ENCODE peak calls at places on chromosomes 2 and 18, in ten cellular contexts. One of them, this sample, is unnamed.
A peak's percentile ranks its signal among the peaks of the same experiment; 100 is the strongest.

GRCh38 chr2:159410276-159410675 is 123.8 kb upstream of the WDSUB1 start:
- DNase-seq in RWPE1: no peak
- DNase-seq in tibial artery: no peak
- DNase-seq in left ventricle myocardium inferior: no peak
- DNase-seq in psoas muscle: no peak
- DNase-seq in tibial nerve: no peak
- DNase-seq in CD4-positive, alpha-beta T cell: no peak
- DNase-seq in body of pancreas: no peak
- DNase-seq in HL-60: no peak
- DNase-seq in PC-9: no peak
- DNase-seq in this sample: no peak

GRCh38 chr2:132645943-132646804 is 23.8 kb downstream of the LYPD1 start:
- DNase-seq in RWPE1: no peak
- DNase-seq in HL-60: peak; percentile 82
- DNase-seq in left ventricle myocardium inferior: no peak
- DNase-seq in CD4-positive, alpha-beta T cell: no peak
- DNase-seq in PC-9: no peak
- DNase-seq in tibial nerve: no peak
- DNase-seq in psoas muscle: no peak
- DNase-seq in body of pancreas: no peak
- DNase-seq in tibial artery: no peak
- DNase-seq in this sample: no peak

GRCh38 chr2:3533836-3534235 is 14.5 kb upstream of the ADI1 start:
- DNase-seq in RWPE1: no peak
- DNase-seq in body of pancreas: no peak
- DNase-seq in tibial artery: no peak
- DNase-seq in tibial nerve: no peak
- DNase-seq in psoas muscle: no peak
- DNase-seq in CD4-positive, alpha-beta T cell: no peak
- DNase-seq in HL-60: no peak
- DNase-seq in left ventricle myocardium inferior: no peak
- DNase-seq in PC-9: no peak
- DNase-seq in this sample: no peak

GRCh38 chr2:127413200-127413599 is 5.0 kb upstream of the PROC start:
- DNase-seq in tibial nerve: no peak
- DNase-seq in PC-9: no peak
- DNase-seq in RWPE1: no peak
- DNase-seq in CD4-positive, alpha-beta T cell: no peak
- DNase-seq in psoas muscle: no peak
- DNase-seq in body of pancreas: no peak
- DNase-seq in HL-60: no peak
- DNase-seq in tibial artery: no peak
- DNase-seq in left ventricle myocardium inferior: no peak
- DNase-seq in this sample: no peak

GRCh38 chr2:120264995-120265394 is 12.3 kb downstream of the RALB start:
- DNase-seq in psoas muscle: no peak
- DNase-seq in tibial nerve: no peak
- DNase-seq in PC-9: no peak
- DNase-seq in HL-60: peak; percentile 65
- DNase-seq in RWPE1: no peak
- DNase-seq in left ventricle myocardium inferior: no peak
- DNase-seq in body of pancreas: no peak
- DNase-seq in CD4-positive, alpha-beta T cell: no peak
- DNase-seq in tibial artery: no peak
- DNase-seq in this sample: no peak

GRCh38 chr2:137913169-137913568 is 51.1 kb upstream of the HNMT start:
- DNase-seq in psoas muscle: no peak
- DNase-seq in tibial artery: no peak
- DNase-seq in HL-60: no peak
- DNase-seq in body of pancreas: no peak
- DNase-seq in left ventricle myocardium inferior: no peak
- DNase-seq in CD4-positive, alpha-beta T cell: no peak
- DNase-seq in RWPE1: no peak
- DNase-seq in tibial nerve: no peak
- DNase-seq in PC-9: no peak
- DNase-seq in this sample: no peak

GRCh38 chr18:48412339-48412929 is 3.3 kb upstream of the ZBTB7C start:
- DNase-seq in CD4-positive, alpha-beta T cell: no peak
- DNase-seq in tibial artery: no peak
- DNase-seq in RWPE1: no peak
- DNase-seq in left ventricle myocardium inferior: no peak
- DNase-seq in tibial nerve: no peak
- DNase-seq in body of pancreas: no peak
- DNase-seq in HL-60: peak; percentile 42
- DNase-seq in PC-9: peak; percentile 61
- DNase-seq in psoas muscle: no peak
- DNase-seq in this sample: peak; percentile 64

GRCh38 chr2:240701736-240702639 is 10.3 kb downstream of the AQP12A start:
- DNase-seq in psoas muscle: no peak
- DNase-seq in tibial nerve: no peak
- DNase-seq in tibial artery: peak; percentile 17
- DNase-seq in PC-9: no peak
- DNase-seq in body of pancreas: peak; percentile 11
- DNase-seq in HL-60: no peak
- DNase-seq in RWPE1: no peak
- DNase-seq in CD4-positive, alpha-beta T cell: no peak
- DNase-seq in left ventricle myocardium inferior: peak; percentile 7
- DNase-seq in this sample: no peak

GRCh38 chr18:23934863-23935262 is 79.7 kb upstream of the TTC39C start:
- DNase-seq in PC-9: no peak
- DNase-seq in tibial nerve: no peak
- DNase-seq in CD4-positive, alpha-beta T cell: no peak
- DNase-seq in body of pancreas: no peak
- DNase-seq in left ventricle myocardium inferior: no peak
- DNase-seq in tibial artery: no peak
- DNase-seq in RWPE1: no peak
- DNase-seq in psoas muscle: no peak
- DNase-seq in HL-60: no peak
- DNase-seq in this sample: no peak

GRCh38 chr2:162092656-162093556 is 18.9 kb upstream of the DPP4 start:
- DNase-seq in tibial artery: peak; percentile 61
- DNase-seq in body of pancreas: no peak
- DNase-seq in HL-60: no peak
- DNase-seq in psoas muscle: peak; percentile 63
- DNase-seq in RWPE1: peak; percentile 86
- DNase-seq in PC-9: peak; percentile 46
- DNase-seq in CD4-positive, alpha-beta T cell: no peak
- DNase-seq in left ventricle myocardium inferior: peak; percentile 48
- DNase-seq in tibial nerve: no peak
- DNase-seq in this sample: no peak

GRCh38 chr2:176104338-176105077 is 2.6 kb upstream of the HOXD11 start:
- DNase-seq in PC-9: no peak
- DNase-seq in tibial artery: no peak
- DNase-seq in CD4-positive, alpha-beta T cell: no peak
- DNase-seq in RWPE1: no peak
- DNase-seq in HL-60: no peak
- DNase-seq in left ventricle myocardium inferior: no peak
- DNase-seq in tibial nerve: no peak
- DNase-seq in psoas muscle: no peak
- DNase-seq in body of pancreas: no peak
- DNase-seq in this sample: no peak

GRCh38 chr18:13287372-13287771 is 68.8 kb downstream of the LDLRAD4 start:
- DNase-seq in psoas muscle: no peak
- DNase-seq in RWPE1: no peak
- DNase-seq in left ventricle myocardium inferior: no peak
- DNase-seq in PC-9: no peak
- DNase-seq in CD4-positive, alpha-beta T cell: no peak
- DNase-seq in HL-60: no peak
- DNase-seq in body of pancreas: no peak
- DNase-seq in tibial artery: no peak
- DNase-seq in tibial nerve: no peak
- DNase-seq in this sample: no peak

GRCh38 chr2:191222952-191223351 is 22.3 kb upstream of the MYO1B start:
- DNase-seq in CD4-positive, alpha-beta T cell: no peak
- DNase-seq in body of pancreas: no peak
- DNase-seq in RWPE1: no peak
- DNase-seq in tibial nerve: no peak
- DNase-seq in HL-60: no peak
- DNase-seq in psoas muscle: no peak
- DNase-seq in PC-9: no peak
- DNase-seq in left ventricle myocardium inferior: no peak
- DNase-seq in tibial artery: no peak
- DNase-seq in this sample: no peak

GRCh38 chr2:233247116-233247515 is 4.4 kb upstream of the ATG16L1 start:
- DNase-seq in PC-9: peak; percentile 59
- DNase-seq in body of pancreas: no peak
- DNase-seq in RWPE1: no peak
- DNase-seq in psoas muscle: no peak
- DNase-seq in left ventricle myocardium inferior: no peak
- DNase-seq in HL-60: no peak
- DNase-seq in tibial nerve: no peak
- DNase-seq in tibial artery: no peak
- DNase-seq in CD4-positive, alpha-beta T cell: no peak
- DNase-seq in this sample: no peak

GRCh38 chr2:3467654-3468053 is 51.7 kb downstream of the ADI1 start:
- DNase-seq in tibial artery: no peak
- DNase-seq in HL-60: no peak
- DNase-seq in CD4-positive, alpha-beta T cell: no peak
- DNase-seq in psoas muscle: peak; percentile 21
- DNase-seq in tibial nerve: no peak
- DNase-seq in RWPE1: no peak
- DNase-seq in left ventricle myocardium inferior: no peak
- DNase-seq in PC-9: no peak
- DNase-seq in body of pancreas: no peak
- DNase-seq in this sample: no peak

GRCh38 chr2:213147550-213147949 is 3.9 kb downstream of the IKZF2 start:
- DNase-seq in HL-60: no peak
- DNase-seq in left ventricle myocardium inferior: no peak
- DNase-seq in tibial nerve: no peak
- DNase-seq in CD4-positive, alpha-beta T cell: no peak
- DNase-seq in body of pancreas: no peak
- DNase-seq in RWPE1: no peak
- DNase-seq in psoas muscle: no peak
- DNase-seq in PC-9: no peak
- DNase-seq in tibial artery: no peak
- DNase-seq in this sample: no peak

GRCh38 chr2:213149949-213150314 is 1.5 kb downstream of the IKZF2 start:
- DNase-seq in CD4-positive, alpha-beta T cell: no peak
- DNase-seq in tibial artery: no peak
- DNase-seq in RWPE1: no peak
- DNase-seq in psoas muscle: no peak
- DNase-seq in PC-9: no peak
- DNase-seq in tibial nerve: no peak
- DNase-seq in HL-60: no peak
- DNase-seq in body of pancreas: no peak
- DNase-seq in left ventricle myocardium inferior: no peak
- DNase-seq in this sample: no peak

GRCh38 chr2:213148572-213149331 is 2.7 kb downstream of the IKZF2 start:
- DNase-seq in left ventricle myocardium inferior: no peak
- DNase-seq in HL-60: no peak
- DNase-seq in tibial nerve: no peak
- DNase-seq in body of pancreas: no peak
- DNase-seq in PC-9: no peak
- DNase-seq in psoas muscle: no peak
- DNase-seq in RWPE1: no peak
- DNase-seq in tibial artery: no peak
- DNase-seq in CD4-positive, alpha-beta T cell: no peak
- DNase-seq in this sample: no peak

GRCh38 chr2:213150315-213150951 is 979 bp downstream of the IKZF2 start:
- DNase-seq in tibial nerve: peak; percentile 36
- DNase-seq in tibial artery: peak; percentile 27
- DNase-seq in body of pancreas: no peak
- DNase-seq in HL-60: no peak
- DNase-seq in PC-9: peak; percentile 90
- DNase-seq in CD4-positive, alpha-beta T cell: no peak
- DNase-seq in left ventricle myocardium inferior: peak; percentile 13
- DNase-seq in RWPE1: peak; percentile 35
- DNase-seq in psoas muscle: peak; percentile 35
- DNase-seq in this sample: peak; percentile 11

GRCh38 chr2:213149332-213149875 is 2.0 kb downstream of the IKZF2 start:
- DNase-seq in PC-9: no peak
- DNase-seq in body of pancreas: no peak
- DNase-seq in left ventricle myocardium inferior: no peak
- DNase-seq in RWPE1: no peak
- DNase-seq in CD4-positive, alpha-beta T cell: no peak
- DNase-seq in psoas muscle: no peak
- DNase-seq in tibial nerve: no peak
- DNase-seq in HL-60: no peak
- DNase-seq in tibial artery: no peak
- DNase-seq in this sample: no peak
- H3K27ac ChIP-seq in PC-9: peak overlapping the region; percentile 86
- H3K27ac ChIP-seq in body of pancreas: peak overlapping the region; percentile 98
- H3K27ac ChIP-seq in left ventricle myocardium inferior: peak overlapping the region; percentile 95
- H3K27ac ChIP-seq in RWPE1: no peak overlapping the region
- H3K27ac ChIP-seq in CD4-positive, alpha-beta T cell: no peak overlapping the region
- H3K27ac ChIP-seq in psoas muscle: peak overlapping the region; percentile 96
- H3K27ac ChIP-seq in tibial nerve: peak overlapping the region; percentile 98
- H3K27ac ChIP-seq in HL-60: peak overlapping the region; percentile 18
- H3K27ac ChIP-seq in tibial artery: peak overlapping the region; percentile 96
- H3K27ac ChIP-seq in this sample: no peak overlapping the region

GRCh38 chr2:37343537-37344434 is 644 bp upstream of the QPCT start:
- DNase-seq in psoas muscle: no peak
- DNase-seq in HL-60: no peak
- DNase-seq in body of pancreas: no peak
- DNase-seq in RWPE1: peak; percentile 31
- DNase-seq in left ventricle myocardium inferior: no peak
- DNase-seq in PC-9: no peak
- DNase-seq in CD4-positive, alpha-beta T cell: no peak
- DNase-seq in tibial nerve: no peak
- DNase-seq in tibial artery: no peak
- DNase-seq in this sample: no peak
- TF ChIP-seq CTCF in psoas muscle: peak; percentile 32
- TF ChIP-seq CTCF in HL-60: no peak
- TF ChIP-seq CTCF in body of pancreas: no peak
- TF ChIP-seq CTCF in RWPE1: no peak
- TF ChIP-seq CTCF in left ventricle myocardium inferior: peak; percentile 49
- TF ChIP-seq CTCF in PC-9: peak; percentile 38
- TF ChIP-seq CTCF in CD4-positive, alpha-beta T cell: no peak
- TF ChIP-seq CTCF in tibial nerve: peak; percentile 21
- TF ChIP-seq CTCF in tibial artery: no peak
- TF ChIP-seq CTCF in this sample: peak; percentile 22

GRCh38 chr2:98709530-98709929 is 21.4 kb downstream of the MGAT4A start:
- DNase-seq in tibial artery: no peak
- DNase-seq in left ventricle myocardium inferior: no peak
- DNase-seq in tibial nerve: no peak
- DNase-seq in CD4-positive, alpha-beta T cell: no peak
- DNase-seq in PC-9: no peak
- DNase-seq in RWPE1: no peak
- DNase-seq in psoas muscle: no peak
- DNase-seq in HL-60: no peak
- DNase-seq in body of pancreas: peak; percentile 63
- DNase-seq in this sample: no peak
- H3K27ac ChIP-seq in tibial artery: no peak overlapping the region
- H3K27ac ChIP-seq in left ventricle myocardium inferior: peak overlapping the region; percentile 64
- H3K27ac ChIP-seq in tibial nerve: no peak overlapping the region
- H3K27ac ChIP-seq in CD4-positive, alpha-beta T cell: no peak overlapping the region
- H3K27ac ChIP-seq in PC-9: no peak overlapping the region
- H3K27ac ChIP-seq in RWPE1: no peak overlapping the region
- H3K27ac ChIP-seq in psoas muscle: no peak overlapping the region
- H3K27ac ChIP-seq in HL-60: peak overlapping the region; percentile 10
- H3K27ac ChIP-seq in body of pancreas: peak overlapping the region; percentile 54
- H3K27ac ChIP-seq in this sample: no peak overlapping the region

DNA sequence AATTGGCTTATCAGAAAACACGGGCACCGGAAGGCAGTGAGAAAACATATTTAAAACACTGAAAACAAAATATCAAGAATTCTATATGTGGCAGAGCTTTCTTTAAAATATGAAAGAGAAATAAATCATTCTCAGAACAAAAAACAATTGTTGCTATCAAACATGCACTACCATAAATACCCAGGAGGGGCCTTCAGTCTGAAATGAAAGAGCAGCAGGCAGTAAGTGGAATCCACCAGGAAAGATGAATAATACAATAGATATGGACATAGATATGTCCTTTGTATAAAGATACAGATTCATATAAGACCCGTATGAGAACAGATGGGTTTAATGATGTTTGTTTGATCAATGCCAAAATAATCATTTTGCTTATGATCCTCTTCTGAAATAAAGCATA is 142.0 kb downstream of the TMEM18 start:
- DNase-seq in HL-60: no peak
- DNase-seq in PC-9: no peak
- DNase-seq in body of pancreas: no peak
- DNase-seq in tibial nerve: no peak
- DNase-seq in psoas muscle: no peak
- DNase-seq in CD4-positive, alpha-beta T cell: no peak
- DNase-seq in RWPE1: peak; percentile 36
- DNase-seq in tibial artery: no peak
- DNase-seq in left ventricle myocardium inferior: no peak
- DNase-seq in this sample: no peak
- TF ChIP-seq CTCF in HL-60: no peak
- TF ChIP-seq CTCF in PC-9: peak; percentile 68
- TF ChIP-seq CTCF in body of pancreas: no peak
- TF ChIP-seq CTCF in tibial nerve: no peak
- TF ChIP-seq CTCF in psoas muscle: no peak
- TF ChIP-seq CTCF in CD4-positive, alpha-beta T cell: no peak
- TF ChIP-seq CTCF in RWPE1: no peak
- TF ChIP-seq CTCF in tibial artery: no peak
- TF ChIP-seq CTCF in left ventricle myocardium inferior: no peak
- TF ChIP-seq CTCF in this sample: no peak

This sample was measured in WERI-Rb-1.